ENCODE peak calls at places on chromosome 2, in four cellular contexts. W is A549, H is K562, N is HepG2. E is an unnamed sample.

GRCh38 chr2:148167855-148168254 is 147.0 kb downstream of the MBD5 start:
- DNase-seq in N (no peak), H (no peak), W (no peak), E (no peak)

GRCh38 chr2:48600917-48601316 is 16.7 kb upstream of the GTF2A1L start:
- DNase-seq in H (no peak), W (no peak), N (no peak), E (no peak)

GRCh38 chr2:238704471-238705230 is 143.2 kb upstream of the TWIST2 start:
- DNase-seq in N (no peak), H (no peak), W (no peak), E (no peak)

GRCh38 chr2:75570948-75571729 is 10.4 kb upstream of the EVA1A start:
- DNase-seq in W (no peak), N (peak), H (no peak), E (no peak)

GRCh38 chr2:160029270-160029628 is 33.2 kb downstream of the PLA2R1 start:
- DNase-seq in N (no peak), W (no peak), H (no peak), E (no peak)

GRCh38 chr2:120779781-120780283 is 44.2 kb downstream of the GLI2 start:
- DNase-seq in N (no peak), W (no peak), H (peak), E (no peak)

GRCh38 chr2:71788186-71788525 is 334.8 kb downstream of the DYSF start:
- DNase-seq in W (no peak), H (no peak), N (no peak), E (no peak)

GRCh38 chr2:128594273-128594910 is 275.7 kb upstream of the HS6ST1 start:
- DNase-seq in N (no peak), H (no peak), W (no peak), E (no peak)

GRCh38 chr2:221104391-221104811 is 467.7 kb downstream of the EPHA4 start:
- DNase-seq in N (no peak), H (no peak), W (no peak), E (peak)

GRCh38 chr2:27735263-27735904 is 36.1 kb upstream of the MRPL33 start:
- DNase-seq in N (no peak), W (no peak), H (peak), E (peak)

GRCh38 chr2:46098606-46099005 is 198.6 kb upstream of the EPAS1 start:
- DNase-seq in H (no peak), W (peak), N (peak), E (no peak)

GRCh38 chr2:240930096-240930630 is 24.0 kb downstream of the CROCC2 start:
- DNase-seq in W (no peak), H (no peak), N (no peak), E (peak)

GRCh38 chr2:8719528-8719927 is 37.7 kb downstream of the ID2 start:
- DNase-seq in W (no peak), H (no peak), N (no peak), E (no peak)

GRCh38 chr2:198756166-198756565 is 701.6 kb downstream of the SATB2 start:
- DNase-seq in N (no peak), W (no peak), H (no peak), E (no peak)

DNA sequence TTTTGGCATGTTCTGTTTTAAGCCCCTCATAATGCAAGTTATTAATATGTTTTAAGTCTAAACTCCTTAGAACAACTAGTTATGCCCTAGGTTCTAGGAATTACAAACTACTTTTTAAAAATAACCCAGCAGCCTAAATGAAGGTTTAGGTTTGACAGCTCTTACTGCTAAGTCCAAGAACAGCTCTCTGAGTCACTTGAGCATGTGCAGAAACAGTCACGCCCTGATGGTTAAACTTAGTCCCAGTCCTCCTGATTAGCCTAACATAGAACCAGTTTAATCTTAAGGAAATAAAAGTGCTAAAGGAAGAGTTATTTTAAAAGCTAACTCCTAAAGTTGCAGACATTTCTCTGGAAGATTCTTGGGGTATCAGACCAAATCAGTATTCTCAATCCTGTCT is 72.5 kb downstream of the RMDN2 start:
- DNase-seq in H (no peak), W (no peak), N (no peak), E (no peak)
- TF ChIP-seq HMGXB4 in H (no peak), W (no peak), N (no peak), E (no peak)

GRCh38 chr2:171800639-171801038 is 93.4 kb downstream of the SLC25A12 start:
- DNase-seq in H (no peak), N (no peak), W (no peak), E (no peak)
- TF ChIP-seq MAX in H (no peak), N (no peak), W (no peak), E (no peak)

DNA sequence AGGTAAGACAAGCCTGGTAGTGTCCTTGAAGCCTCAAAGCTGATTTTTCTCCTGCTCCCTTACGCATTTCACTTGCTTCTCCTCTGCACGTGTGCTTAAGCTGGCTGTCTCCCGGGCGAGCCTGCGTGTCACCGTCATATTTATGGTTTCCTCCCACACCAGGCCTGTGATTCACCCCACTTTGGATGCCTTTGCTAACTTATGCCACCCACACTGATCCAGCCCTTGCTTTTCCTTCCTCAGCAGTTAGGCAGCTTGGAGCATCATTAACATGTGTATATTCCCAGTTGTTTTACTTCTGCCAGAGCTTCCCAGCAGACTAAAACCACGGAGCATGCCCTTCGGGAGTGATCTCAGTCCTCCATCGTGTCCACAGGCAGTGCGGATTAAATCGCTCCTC is 2.2 kb downstream of the ST3GAL5 start:
- DNase-seq in H (no peak), W (no peak), N (no peak), E (no peak)
- TF ChIP-seq HMGXB4 in H (no peak), W (no peak), N (no peak), E (no peak)

DNA sequence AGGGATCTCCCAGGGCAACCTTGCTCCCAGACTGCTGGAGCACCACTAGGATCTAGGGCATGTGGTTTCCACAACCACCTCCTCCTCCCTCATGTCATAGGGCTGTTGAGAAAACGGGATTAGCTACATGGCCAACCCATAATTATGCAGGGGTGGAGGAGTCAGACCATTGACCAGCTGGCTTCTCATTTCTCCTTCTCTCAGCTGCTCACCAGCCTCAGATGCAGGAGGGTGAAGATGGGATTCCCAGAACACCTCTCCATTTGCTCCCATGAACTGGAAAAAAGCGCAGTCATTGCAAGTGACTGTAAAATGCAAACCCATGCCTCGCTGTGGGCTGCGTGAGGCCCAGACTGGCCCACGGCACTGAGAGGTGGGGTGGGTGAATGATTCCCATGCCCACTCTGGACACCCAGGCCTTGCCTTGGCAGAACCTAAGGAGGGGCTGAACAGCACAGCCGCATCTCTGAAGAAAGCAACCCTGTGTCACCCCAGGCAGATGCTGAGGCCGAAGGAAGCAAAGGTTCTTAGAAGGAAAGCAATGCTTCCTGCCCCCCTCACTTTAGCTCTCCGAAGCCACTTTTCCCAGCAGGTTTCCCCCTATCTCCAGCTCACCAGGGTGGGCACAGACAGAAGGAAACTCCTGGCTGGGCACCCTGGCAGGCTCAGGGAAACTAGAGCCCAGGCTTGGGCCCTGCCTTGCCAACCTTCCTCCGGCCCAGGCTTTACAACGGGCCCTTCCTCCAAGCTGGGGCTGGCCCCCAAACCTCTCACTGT is 69.6 kb upstream of the RTN4 start:
- DNase-seq in H (no peak), N (no peak), W (no peak), E (no peak)
- TF ChIP-seq MAX in H (no peak), N (no peak), W (no peak), E (no peak)

GRCh38 chr2:156903335-156903734 is 354.2 kb upstream of the GALNT5 start:
- DNase-seq in W (no peak), H (no peak), N (no peak), E (no peak)

GRCh38 chr2:156896294-156896693 is 361.2 kb upstream of the GALNT5 start:
- DNase-seq in W (no peak), N (no peak), H (no peak), E (no peak)

GRCh38 chr2:156897548-156897947 is 360.0 kb upstream of the GALNT5 start:
- DNase-seq in H (no peak), N (no peak), W (no peak), E (no peak)

GRCh38 chr2:156901373-156902031 is 356.0 kb upstream of the GALNT5 start:
- DNase-seq in H (no peak), N (no peak), W (no peak), E (no peak)
- TF ChIP-seq HMGXB4 in H (no peak), N (no peak), W (no peak), E (no peak)

GRCh38 chr2:37364351-37364750 is 19.9 kb downstream of the QPCT start:
- DNase-seq in H (no peak), N (no peak), W (no peak), E (no peak)
- TF ChIP-seq MAX in H (no peak), N (no peak), W (no peak), E (no peak)

GRCh38 chr2:172440795-172441194 is 13.4 kb downstream of the ITGA6 start:
- DNase-seq in N (no peak), H (no peak), W (no peak), E (no peak)

GRCh38 chr2:172439911-172440310 is 12.5 kb downstream of the ITGA6 start:
- DNase-seq in N (no peak), H (no peak), W (no peak), E (no peak)

GRCh38 chr2:172438741-172439508 is 11.5 kb downstream of the ITGA6 start:
- DNase-seq in W (peak), H (no peak), N (no peak), E (no peak)

GRCh38 chr2:172439509-172439860 is 12.1 kb downstream of the ITGA6 start:
- DNase-seq in H (no peak), N (no peak), W (no peak), E (no peak)

GRCh38 chr2:172442072-172442895 is 14.9 kb downstream of the ITGA6 start:
- DNase-seq in H (no peak), N (peak), W (peak), E (no peak)
- TF ChIP-seq HMGXB4 in H (no peak), N (no peak), W (no peak), E (no peak)

DNA sequence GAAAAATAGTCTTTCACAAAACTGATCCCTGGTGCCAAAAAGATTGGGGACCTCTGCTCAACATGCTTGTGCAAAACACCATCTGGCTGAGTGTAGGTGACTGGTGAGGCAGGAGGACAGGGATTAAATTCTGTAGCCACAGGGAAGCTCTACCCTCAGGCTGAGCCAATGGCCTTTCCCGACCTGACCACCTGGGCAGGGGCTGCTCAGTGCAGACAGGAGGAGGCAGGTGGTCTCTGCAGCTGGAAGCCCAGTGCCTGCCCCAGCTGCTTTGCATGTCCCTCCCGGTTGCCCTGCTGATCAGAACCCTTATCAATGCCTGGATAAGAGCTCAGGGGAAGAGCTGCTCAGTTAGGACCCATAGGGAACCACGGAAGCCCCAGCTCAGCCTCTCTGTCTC is 235.3 kb downstream of the ANKRD36 start:
- DNase-seq in W (no peak), H (no peak), N (no peak), E (peak)
- TF ChIP-seq MAX in W (no peak), H (no peak), N (no peak), E (no peak)

GRCh38 chr2:137467246-137467862 is 496.9 kb upstream of the HNMT start:
- DNase-seq in H (no peak), W (peak), N (peak), E (peak)
- TF ChIP-seq HMGXB4 in H (no peak), W (no peak), N (no peak), E (no peak)